ENCODE peak calls at places on chromosomes 16 and 17, in nine cellular contexts. B, N, Q, R, X, K, E, M and F are unnamed samples.

GRCh38 chr17:10649031-10649430 is 8.1 kb downstream of the MYH3 start:
- DNase-seq in R (no peak), E (no peak), M (no peak), N (no peak), B (no peak), K (no peak), X (no peak), Q (no peak), F (no peak)

GRCh38 chr17:80751460-80752368 is 207.1 kb downstream of the RPTOR start:
- DNase-seq in R (no peak), K (no peak), N (peak; percentile 91), Q (no peak), B (no peak), M (peak; percentile 81), X (no peak), E (no peak), F (no peak)

GRCh38 chr16:75555213-75555706 is 792 bp downstream of the TMEM231 start:
- DNase-seq in B (peak; percentile 69), Q (peak; percentile 91), M (peak; percentile 77), K (peak; percentile 74), E (no peak), N (peak; percentile 88), X (peak; percentile 63), R (peak; percentile 93), F (no peak)

GRCh38 chr16:74936902-74937560 is 47.9 kb downstream of the WDR59 start:
- DNase-seq in Q (peak; percentile 51), E (no peak), K (no peak), M (no peak), X (no peak), B (no peak), N (no peak), R (no peak), F (peak; percentile 23)

GRCh38 chr16:89378947-89379771 is 111.2 kb downstream of the ANKRD11 start:
- DNase-seq in X (no peak), K (peak; percentile 78), R (no peak), B (no peak), E (no peak), M (no peak), Q (no peak), N (no peak), F (no peak)

GRCh38 chr17:51029568-51030463 is 90.9 kb downstream of the SPAG9 start:
- DNase-seq in M (no peak), B (no peak), N (no peak), E (no peak), K (no peak), Q (no peak), X (no peak), R (no peak), F (no peak)

GRCh38 chr16:66717776-66718175 is 21.2 kb upstream of the CMTM4 start:
- DNase-seq in B (no peak), E (no peak), R (no peak), N (no peak), M (no peak), K (no peak), X (no peak), Q (no peak), F (no peak)

GRCh38 chr17:41486809-41487530 is 2.7 kb downstream of the KRT36 start:
- DNase-seq in K (peak; percentile 29), R (peak; percentile 70), B (no peak), Q (no peak), M (no peak), N (no peak), E (peak; percentile 40), X (no peak), F (peak; percentile 47)

DNA sequence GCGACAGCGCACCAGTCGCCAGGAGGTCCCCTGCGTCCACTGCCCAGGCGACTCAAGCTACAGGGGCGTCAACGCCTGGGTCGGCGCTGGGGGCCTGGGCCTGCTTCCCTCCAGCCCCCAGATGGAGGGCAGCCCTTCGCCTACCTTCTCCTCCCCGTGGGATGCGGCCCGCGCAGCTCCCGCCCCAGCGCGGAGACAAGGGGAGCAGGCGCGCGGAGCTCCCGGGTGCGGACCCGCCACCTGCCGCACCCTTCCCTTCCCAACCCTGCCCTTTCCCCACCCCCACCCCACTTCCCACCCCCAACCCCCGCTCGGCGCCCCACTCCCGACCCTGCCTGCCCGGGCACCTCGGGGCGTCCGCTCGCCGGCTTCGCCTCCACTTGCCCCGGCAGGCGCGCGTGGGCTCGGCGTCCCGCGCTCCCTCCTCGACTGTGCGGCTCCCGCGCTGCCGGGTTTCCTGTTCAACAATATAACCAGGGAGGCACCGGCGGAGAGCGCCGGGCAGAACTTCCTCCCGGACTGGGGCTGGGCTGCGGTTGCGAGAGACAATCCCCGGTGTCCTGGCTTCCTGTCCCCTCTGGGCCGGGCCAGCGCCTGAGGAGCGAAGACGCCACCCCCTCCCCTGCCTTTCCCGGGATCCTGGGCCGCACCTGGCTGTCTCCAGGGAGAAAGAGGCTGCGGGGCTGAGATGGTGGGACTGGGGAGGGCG is at the start of gene ARHGAP27:
- DNase-seq in Q (no peak), K (no peak), M (peak; percentile 47), N (peak; percentile 93), B (peak; percentile 63), E (no peak), R (no peak), X (no peak), F (no peak)
- TF ChIP-seq POLR2A in Q (no peak), K (no peak), M (no peak), N (no peak), B (no peak), E (no peak), R (no peak), X (no peak), F (no peak)

GRCh38 chr17:28335201-28335958 is at the start of the genes IFT20 and TNFAIP1:
- DNase-seq in R (peak; percentile 95), E (peak; percentile 97), N (peak; percentile 99), B (peak; percentile 99), X (peak; percentile 95), Q (peak; percentile 78), K (peak; percentile 98), M (peak; percentile 99), F (peak; percentile 98)

GRCh38 chr17:28334176-28334575 is 1.1 kb downstream of the IFT20 start:
- DNase-seq in B (no peak), Q (no peak), R (no peak), E (no peak), K (no peak), X (no peak), N (no peak), M (no peak), F (no peak)

GRCh38 chr17:28334666-28335200 is 539 bp downstream of the IFT20 start:
- DNase-seq in B (no peak), Q (no peak), E (no peak), K (no peak), M (no peak), N (no peak), R (no peak), X (no peak), F (no peak)

GRCh38 chr17:28338056-28338768 is 2.7 kb downstream of the TNFAIP1 start:
- DNase-seq in M (no peak), N (no peak), R (no peak), Q (no peak), K (no peak), X (no peak), E (no peak), B (no peak), F (no peak)

DNA sequence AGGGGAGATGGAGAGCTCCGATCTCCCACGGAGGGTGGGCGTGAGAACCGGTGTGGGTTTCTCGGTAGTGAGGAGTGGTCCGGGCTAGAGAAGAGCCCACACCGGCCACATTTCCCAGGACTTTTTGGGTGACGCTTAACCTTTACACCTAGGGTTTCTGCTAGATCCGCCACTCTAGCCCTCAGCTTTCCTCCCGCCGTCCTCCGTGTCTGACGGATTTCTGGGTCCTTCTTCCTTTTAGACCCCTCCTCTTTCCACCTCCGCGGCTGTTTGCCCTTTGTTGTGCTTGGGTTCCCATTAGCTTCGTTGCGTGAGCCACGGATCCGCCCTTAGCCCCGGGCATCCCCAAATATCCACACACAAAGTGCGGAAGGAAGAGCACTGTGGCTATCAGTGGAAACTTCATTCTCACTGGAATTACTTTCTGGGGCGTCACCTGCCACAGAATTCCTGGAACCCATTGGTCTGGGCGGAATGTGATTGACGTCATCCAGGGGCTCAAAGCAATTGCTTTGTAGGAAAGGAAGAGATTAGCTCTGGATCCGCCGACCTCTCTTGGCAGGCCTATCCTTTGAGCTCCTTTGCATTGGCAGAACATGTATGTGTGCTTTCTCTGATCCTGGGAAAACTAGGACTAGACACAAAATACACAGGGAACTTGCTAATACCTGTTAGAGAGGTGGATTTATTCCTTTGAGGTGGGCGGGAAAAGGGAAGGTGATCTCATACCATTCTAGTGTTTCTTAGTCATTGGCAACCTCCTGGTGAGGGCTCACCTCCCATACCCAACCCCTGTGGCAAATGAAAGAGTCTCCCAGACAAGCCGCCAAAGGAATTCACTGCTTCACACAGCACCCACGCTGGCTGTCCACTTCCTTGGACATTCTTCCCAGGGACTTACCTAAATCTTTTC is 654 bp downstream of the TNFAIP1 start:
- DNase-seq in X (peak; percentile 33), M (peak; percentile 61), B (peak; percentile 82), R (peak; percentile 58), K (peak; percentile 66), N (peak; percentile 90), E (no peak), Q (peak; percentile 40), F (no peak)
- TF ChIP-seq POLR2A in X (no peak), M (no peak), B (peak; percentile 48), R (peak; percentile 39), K (no peak), N (no peak), E (no peak), Q (peak; percentile 34), F (no peak)

DNA sequence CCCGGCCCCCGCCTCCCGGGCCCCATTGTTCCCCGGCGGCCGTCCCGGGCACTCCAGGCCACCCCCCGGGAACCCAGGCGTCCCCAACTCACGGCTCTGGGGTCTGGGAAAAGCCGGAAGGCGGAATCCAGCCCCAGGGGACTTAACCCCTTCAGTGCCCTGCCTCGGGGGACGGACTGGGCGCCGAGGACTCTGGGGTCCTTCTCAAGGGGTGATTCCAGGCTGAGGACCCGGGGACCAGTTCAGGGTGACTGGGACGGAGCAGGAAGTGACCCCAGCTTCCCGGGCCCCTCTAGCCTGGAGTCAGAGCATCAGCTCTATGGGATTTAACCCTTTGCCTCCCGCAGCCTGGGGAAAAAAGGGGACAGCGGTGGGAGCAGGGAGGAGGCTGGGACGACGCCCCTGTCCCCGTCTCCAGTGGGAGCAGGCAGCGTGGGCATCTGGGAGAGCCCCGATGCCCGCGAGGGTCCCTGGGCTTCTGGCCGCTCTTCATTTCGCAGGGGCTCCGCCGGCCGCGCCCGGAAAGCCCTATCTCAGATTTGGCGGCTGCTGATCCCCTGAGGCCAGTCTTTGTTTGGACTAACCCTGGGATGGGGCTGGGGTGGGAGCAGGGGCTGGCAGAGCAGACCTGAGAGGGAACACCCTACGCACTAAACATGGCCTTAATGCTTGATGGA is at the start of gene ZNF629:
- DNase-seq in B (peak; percentile 73), M (peak; percentile 71), N (peak; percentile 92), E (no peak), R (peak; percentile 83), X (peak; percentile 76), Q (peak; percentile 85), K (peak; percentile 82), F (peak; percentile 52)
- TF ChIP-seq POLR2A in B (no peak), M (no peak), N (no peak), E (no peak), R (peak; percentile 70), X (no peak), Q (peak; percentile 27), K (no peak), F (no peak)

GRCh38 chr17:75267146-75267402 is 4.0 kb downstream of the MIF4GD start:
- DNase-seq in N (no peak), M (no peak), B (no peak), Q (no peak), X (no peak), E (no peak), K (no peak), R (no peak), F (no peak)

GRCh38 chr17:75265614-75266314 is 4.1 kb downstream of the MRPS7 start:
- DNase-seq in Q (no peak), X (no peak), N (no peak), M (no peak), R (no peak), B (no peak), K (no peak), E (no peak), F (no peak)

GRCh38 chr17:75266315-75267145 is 4.5 kb downstream of the MIF4GD start:
- DNase-seq in M (no peak), R (no peak), E (no peak), X (no peak), N (no peak), K (no peak), B (no peak), Q (no peak), F (no peak)

GRCh38 chr17:75268931-75269330 is 2.1 kb downstream of the MIF4GD start:
- DNase-seq in R (no peak), Q (no peak), X (no peak), B (no peak), K (no peak), M (no peak), E (no peak), N (no peak), F (no peak)

DNA sequence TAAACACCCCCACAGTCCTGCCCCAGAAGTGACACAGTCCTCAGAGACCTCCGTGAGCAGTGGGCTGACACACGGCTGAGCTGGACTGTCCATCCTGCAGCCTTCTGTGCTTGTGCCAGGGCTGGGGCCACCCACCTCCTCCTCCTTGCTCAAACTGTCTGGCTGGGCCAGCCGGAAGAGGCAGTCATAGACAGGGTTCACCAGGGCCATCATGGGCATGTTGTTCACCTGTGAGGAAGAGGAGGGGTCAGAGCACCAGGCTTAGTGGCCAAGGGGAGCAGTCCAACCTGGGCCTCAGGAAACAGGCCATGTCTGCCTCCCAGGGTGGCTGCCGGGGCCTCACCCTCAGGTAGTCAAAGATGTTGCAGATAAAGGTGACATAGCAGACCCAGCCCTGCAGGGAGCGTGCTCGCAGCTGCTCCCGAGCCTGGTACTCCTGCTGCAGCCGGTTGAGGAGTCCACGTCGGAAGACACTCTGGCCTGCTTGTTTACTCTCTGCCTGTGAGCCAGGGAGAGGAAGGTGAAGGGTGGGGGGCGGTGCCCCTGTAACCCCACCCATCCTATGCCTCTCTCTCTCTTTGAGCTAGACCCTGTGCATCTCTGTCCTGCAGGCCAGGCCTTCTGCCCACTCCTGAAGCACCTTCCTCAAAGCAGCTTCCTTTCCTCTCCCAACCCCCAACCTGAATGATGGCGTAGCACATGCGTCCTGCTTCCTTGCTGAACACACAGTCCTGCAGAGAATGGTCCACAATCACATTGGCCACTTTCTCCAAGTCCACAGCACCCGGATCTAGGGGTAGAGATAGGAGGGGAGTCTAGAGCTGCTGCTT is 3.4 kb downstream of the MIF4GD start:
- DNase-seq in N (no peak), B (no peak), R (peak; percentile 68), M (no peak), X (no peak), K (no peak), E (no peak), Q (no peak), F (no peak)
- TF ChIP-seq POLR2A in N (no peak), B (no peak), R (peak; percentile 60), M (no peak), X (no peak), K (no peak), E (no peak), Q (no peak), F (no peak)